ENCODE peak calls at places on chromosomes 11 and 22, in five cellular contexts. One of them, this sample, is unnamed.

GRCh38 chr11:68539370-68539769 is 78.8 kb downstream of the PPP6R3 start:
- DNase-seq in fibroblast of pulmonary artery: no peak
- DNase-seq in DND-41: no peak
- DNase-seq in foreskin fibroblast: no peak
- DNase-seq in RWPE2: no peak
- DNase-seq in this sample: no peak

GRCh38 chr22:49307870-49308269 is 519.8 kb downstream of the BRD1 start:
- DNase-seq in DND-41: no peak
- DNase-seq in RWPE2: no peak
- DNase-seq in foreskin fibroblast: no peak
- DNase-seq in fibroblast of pulmonary artery: no peak
- DNase-seq in this sample: peak; percentile 47

GRCh38 chr11:5596611-5597201 is at the start of gene TRIM6:
- DNase-seq in fibroblast of pulmonary artery: peak; percentile 53
- DNase-seq in RWPE2: peak; percentile 70
- DNase-seq in foreskin fibroblast: no peak
- DNase-seq in DND-41: peak; percentile 51
- DNase-seq in this sample: no peak

GRCh38 chr11:134503104-134503503 is 91.1 kb upstream of the B3GAT1 start:
- DNase-seq in foreskin fibroblast: no peak
- DNase-seq in DND-41: no peak
- DNase-seq in fibroblast of pulmonary artery: no peak
- DNase-seq in RWPE2: no peak
- DNase-seq in this sample: peak; percentile 67

GRCh38 chr11:116454020-116454645 is 318.7 kb downstream of the BUD13 start:
- DNase-seq in fibroblast of pulmonary artery: peak; percentile 53
- DNase-seq in RWPE2: no peak
- DNase-seq in foreskin fibroblast: peak; percentile 0
- DNase-seq in DND-41: peak; percentile 49
- DNase-seq in this sample: no peak

GRCh38 chr22:22061085-22062077 is 78.8 kb upstream of the TOP3B start:
- DNase-seq in DND-41: no peak
- DNase-seq in fibroblast of pulmonary artery: peak; percentile 69
- DNase-seq in RWPE2: no peak
- DNase-seq in foreskin fibroblast: peak; percentile 4
- DNase-seq in this sample: no peak

GRCh38 chr11:78949976-78950690 is 375.5 kb upstream of the NARS2 start:
- DNase-seq in RWPE2: no peak
- DNase-seq in fibroblast of pulmonary artery: no peak
- DNase-seq in DND-41: no peak
- DNase-seq in foreskin fibroblast: no peak
- DNase-seq in this sample: no peak

GRCh38 chr22:40605676-40606250 is 30.8 kb downstream of the MRTFA start:
- DNase-seq in foreskin fibroblast: no peak
- DNase-seq in DND-41: no peak
- DNase-seq in RWPE2: no peak
- DNase-seq in fibroblast of pulmonary artery: peak; percentile 21
- DNase-seq in this sample: no peak

GRCh38 chr11:64677441-64678023 is 45.5 kb downstream of the NRXN2 start:
- DNase-seq in foreskin fibroblast: no peak
- DNase-seq in DND-41: no peak
- DNase-seq in fibroblast of pulmonary artery: no peak
- DNase-seq in RWPE2: no peak
- DNase-seq in this sample: no peak

GRCh38 chr11:66987158-66987620 is 12.1 kb downstream of the C11orf86 start:
- DNase-seq in foreskin fibroblast: no peak
- DNase-seq in DND-41: no peak
- DNase-seq in fibroblast of pulmonary artery: no peak
- DNase-seq in RWPE2: no peak
- DNase-seq in this sample: no peak

GRCh38 chr11:22657101-22657694 is 9.2 kb upstream of the GAS2 start:
- DNase-seq in DND-41: no peak
- DNase-seq in foreskin fibroblast: no peak
- DNase-seq in fibroblast of pulmonary artery: no peak
- DNase-seq in RWPE2: no peak
- DNase-seq in this sample: no peak

GRCh38 chr11:122505304-122506006 is 150.1 kb upstream of the UBASH3B start:
- DNase-seq in fibroblast of pulmonary artery: peak; percentile 92
- DNase-seq in RWPE2: peak; percentile 70
- DNase-seq in DND-41: peak; percentile 56
- DNase-seq in foreskin fibroblast: peak; percentile 90
- DNase-seq in this sample: no peak

GRCh38 chr11:3229673-3230630 is 2.3 kb downstream of the MRGPRE start:
- DNase-seq in fibroblast of pulmonary artery: no peak
- DNase-seq in RWPE2: no peak
- DNase-seq in DND-41: no peak
- DNase-seq in foreskin fibroblast: no peak
- DNase-seq in this sample: no peak

GRCh38 chr11:133906241-133906640 is 50.5 kb downstream of the IGSF9B start:
- DNase-seq in DND-41: no peak
- DNase-seq in foreskin fibroblast: no peak
- DNase-seq in RWPE2: peak; percentile 51
- DNase-seq in fibroblast of pulmonary artery: no peak
- DNase-seq in this sample: peak; percentile 79

GRCh38 chr11:129117595-129118350 is 74.4 kb downstream of the ARHGAP32 start:
- DNase-seq in fibroblast of pulmonary artery: peak; percentile 86
- DNase-seq in foreskin fibroblast: peak; percentile 52
- DNase-seq in DND-41: peak; percentile 45
- DNase-seq in RWPE2: no peak
- DNase-seq in this sample: no peak

GRCh38 chr11:128658499-128658898 is 35.4 kb upstream of the FLI1 start:
- DNase-seq in fibroblast of pulmonary artery: no peak
- DNase-seq in DND-41: no peak
- DNase-seq in foreskin fibroblast: no peak
- DNase-seq in RWPE2: no peak
- DNase-seq in this sample: no peak

GRCh38 chr22:43481528-43482309 is 69.9 kb downstream of the MPPED1 start:
- DNase-seq in foreskin fibroblast: no peak
- DNase-seq in RWPE2: no peak
- DNase-seq in DND-41: peak; percentile 17
- DNase-seq in fibroblast of pulmonary artery: no peak
- DNase-seq in this sample: no peak
- TF ChIP-seq CTCF in foreskin fibroblast: no peak
- TF ChIP-seq CTCF in RWPE2: no peak
- TF ChIP-seq CTCF in DND-41: peak; percentile 52
- TF ChIP-seq CTCF in fibroblast of pulmonary artery: no peak
- TF ChIP-seq CTCF in this sample: no peak

DNA sequence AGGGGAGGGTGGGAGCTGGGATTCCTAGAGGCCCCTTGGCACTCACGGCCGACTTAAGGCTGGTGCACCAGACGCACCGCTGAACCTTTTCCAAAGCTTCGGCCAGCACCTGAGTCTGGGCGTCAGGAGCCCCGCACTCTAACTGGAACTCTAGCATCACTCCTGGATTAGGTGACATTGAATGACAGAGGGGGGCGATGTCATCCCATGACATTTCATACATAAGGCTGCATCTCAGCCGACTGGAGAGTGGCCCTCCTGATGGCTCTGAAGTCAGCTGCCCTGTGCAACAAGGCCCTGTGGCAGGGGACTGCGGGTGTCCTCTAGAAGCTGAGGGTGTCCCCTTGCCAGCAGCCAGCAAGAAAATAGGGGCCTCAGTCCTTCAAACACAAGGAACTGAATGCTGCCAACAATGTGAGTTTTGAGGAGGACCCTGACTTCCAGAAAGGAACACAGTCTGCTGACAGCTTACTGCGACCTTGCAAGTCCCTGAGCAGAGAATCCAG is 10.1 kb upstream of the FADS3 start:
- DNase-seq in DND-41: no peak
- DNase-seq in foreskin fibroblast: no peak
- DNase-seq in RWPE2: no peak
- DNase-seq in fibroblast of pulmonary artery: no peak
- DNase-seq in this sample: no peak
- TF ChIP-seq CTCF in DND-41: no peak
- TF ChIP-seq CTCF in foreskin fibroblast: no peak
- TF ChIP-seq CTCF in RWPE2: no peak
- TF ChIP-seq CTCF in fibroblast of pulmonary artery: no peak
- TF ChIP-seq CTCF in this sample: peak; percentile 12

GRCh38 chr22:27639180-27640086 is 162.1 kb downstream of the MN1 start:
- DNase-seq in DND-41: no peak
- DNase-seq in fibroblast of pulmonary artery: no peak
- DNase-seq in RWPE2: no peak
- DNase-seq in foreskin fibroblast: no peak
- DNase-seq in this sample: peak; percentile 44

GRCh38 chr22:27644566-27644965 is 157.0 kb downstream of the MN1 start:
- DNase-seq in RWPE2: no peak
- DNase-seq in fibroblast of pulmonary artery: no peak
- DNase-seq in foreskin fibroblast: no peak
- DNase-seq in DND-41: no peak
- DNase-seq in this sample: no peak

GRCh38 chr22:27638329-27639179 is 163.0 kb downstream of the MN1 start:
- DNase-seq in RWPE2: no peak
- DNase-seq in foreskin fibroblast: no peak
- DNase-seq in DND-41: no peak
- DNase-seq in fibroblast of pulmonary artery: no peak
- DNase-seq in this sample: peak; percentile 85

GRCh38 chr22:27642104-27642800 is 159.3 kb downstream of the MN1 start:
- DNase-seq in foreskin fibroblast: no peak
- DNase-seq in RWPE2: no peak
- DNase-seq in DND-41: no peak
- DNase-seq in fibroblast of pulmonary artery: no peak
- DNase-seq in this sample: peak; percentile 89

DNA sequence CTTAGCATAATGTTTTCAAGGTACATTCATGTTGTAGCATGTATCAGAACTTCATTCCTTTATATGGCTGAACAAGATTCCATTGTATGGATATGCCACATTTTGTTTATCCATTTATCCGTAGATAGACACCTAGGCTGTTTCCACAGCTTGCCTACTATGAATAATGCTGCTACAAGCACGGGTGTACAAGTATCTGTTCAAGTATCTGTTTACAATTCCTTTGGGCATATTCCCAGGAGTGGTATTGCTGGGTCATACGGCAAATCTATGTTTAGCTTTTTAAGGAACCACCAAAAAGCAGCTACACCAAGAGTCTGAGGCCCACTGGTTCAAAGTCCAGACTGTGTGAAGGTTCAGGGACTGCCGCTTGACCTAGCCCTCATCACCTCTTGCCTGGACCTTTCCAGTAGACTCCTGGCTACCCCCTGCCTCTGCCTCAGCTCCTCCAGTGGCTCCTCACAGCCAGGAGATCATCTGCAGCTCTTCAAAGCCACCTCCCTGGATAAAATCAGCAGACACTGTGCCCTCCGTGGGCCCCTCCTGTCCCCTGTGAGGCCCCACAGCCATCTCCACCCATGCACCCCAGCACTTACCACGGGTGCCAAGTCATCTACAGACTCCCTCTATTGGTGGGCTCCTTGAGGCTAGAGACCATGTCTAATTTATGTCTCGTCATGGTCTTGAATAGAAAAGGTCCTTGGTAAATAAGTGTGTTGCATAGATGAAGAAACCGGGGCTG is 160.3 kb downstream of the MN1 start:
- DNase-seq in foreskin fibroblast: no peak
- DNase-seq in RWPE2: no peak
- DNase-seq in DND-41: no peak
- DNase-seq in fibroblast of pulmonary artery: no peak
- DNase-seq in this sample: peak; percentile 44
- TF ChIP-seq CTCF in foreskin fibroblast: no peak
- TF ChIP-seq CTCF in RWPE2: no peak
- TF ChIP-seq CTCF in DND-41: no peak
- TF ChIP-seq CTCF in fibroblast of pulmonary artery: no peak
- TF ChIP-seq CTCF in this sample: no peak

DNA sequence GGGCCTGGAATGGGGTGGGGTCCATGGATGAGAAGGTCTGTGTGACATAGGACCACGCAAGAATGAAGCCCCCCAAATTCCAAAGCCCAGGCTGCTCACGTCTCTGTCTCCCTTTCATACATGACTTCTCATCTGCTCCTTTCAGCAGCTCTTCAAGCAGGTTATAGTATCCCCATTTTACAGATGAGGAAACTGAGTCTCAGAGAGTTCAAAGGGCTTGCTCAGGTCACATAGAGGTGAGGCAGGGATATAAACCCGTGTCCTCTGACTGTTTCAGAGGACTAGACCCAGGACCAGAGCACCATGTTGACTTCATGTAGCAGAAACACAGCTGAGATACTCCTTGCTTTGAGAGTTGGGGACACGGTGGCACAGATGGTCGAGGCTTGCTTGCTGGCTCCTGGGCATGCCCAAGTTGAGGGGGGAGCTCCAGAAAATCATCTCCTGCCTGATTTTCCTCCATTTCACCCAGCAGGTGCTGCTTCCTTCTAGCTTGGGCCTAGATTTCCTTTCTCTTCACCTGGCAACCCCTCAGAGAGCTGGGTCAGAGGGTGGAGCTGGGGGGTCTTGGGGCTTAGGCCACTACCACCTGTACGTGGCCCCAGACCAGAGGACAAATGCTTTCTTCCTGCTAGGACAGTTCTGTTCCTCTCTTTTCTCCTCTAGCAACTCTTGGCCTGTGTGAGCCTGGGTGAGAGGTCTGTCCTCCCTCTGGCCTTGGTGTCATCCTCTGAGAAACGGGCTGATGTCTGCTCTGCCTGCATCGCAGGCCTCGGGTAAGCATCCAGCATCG is 24.1 kb upstream of the THY1 start:
- DNase-seq in DND-41: no peak
- DNase-seq in foreskin fibroblast: no peak
- DNase-seq in RWPE2: no peak
- DNase-seq in fibroblast of pulmonary artery: no peak
- DNase-seq in this sample: no peak
- TF ChIP-seq CTCF in DND-41: no peak
- TF ChIP-seq CTCF in foreskin fibroblast: no peak
- TF ChIP-seq CTCF in RWPE2: no peak
- TF ChIP-seq CTCF in fibroblast of pulmonary artery: no peak
- TF ChIP-seq CTCF in this sample: no peak

GRCh38 chr11:12745787-12746186 is 71.6 kb downstream of the TEAD1 start:
- DNase-seq in DND-41: no peak
- DNase-seq in RWPE2: no peak
- DNase-seq in fibroblast of pulmonary artery: no peak
- DNase-seq in foreskin fibroblast: no peak
- DNase-seq in this sample: no peak

GRCh38 chr11:12743834-12744449 is 69.7 kb downstream of the TEAD1 start:
- DNase-seq in DND-41: no peak
- DNase-seq in RWPE2: no peak
- DNase-seq in fibroblast of pulmonary artery: no peak
- DNase-seq in foreskin fibroblast: no peak
- DNase-seq in this sample: no peak

GRCh38 chr11:12744831-12745502 is 70.7 kb downstream of the TEAD1 start:
- DNase-seq in RWPE2: no peak
- DNase-seq in foreskin fibroblast: no peak
- DNase-seq in fibroblast of pulmonary artery: no peak
- DNase-seq in DND-41: no peak
- DNase-seq in this sample: no peak

GRCh38 chr11:12748561-12748960 is 74.3 kb downstream of the TEAD1 start:
- DNase-seq in RWPE2: no peak
- DNase-seq in DND-41: no peak
- DNase-seq in fibroblast of pulmonary artery: no peak
- DNase-seq in foreskin fibroblast: no peak
- DNase-seq in this sample: no peak

GRCh38 chr11:12746593-12747097 is 72.4 kb downstream of the TEAD1 start:
- DNase-seq in RWPE2: peak; percentile 94
- DNase-seq in DND-41: peak; percentile 68
- DNase-seq in fibroblast of pulmonary artery: peak; percentile 93
- DNase-seq in foreskin fibroblast: peak; percentile 75
- DNase-seq in this sample: peak; percentile 93
- TF ChIP-seq CTCF in RWPE2: no peak
- TF ChIP-seq CTCF in DND-41: no peak
- TF ChIP-seq CTCF in fibroblast of pulmonary artery: no peak
- TF ChIP-seq CTCF in foreskin fibroblast: no peak
- TF ChIP-seq CTCF in this sample: no peak